ENCODE peak calls at places on chromosome 7, in six cellular contexts. L is HFF-Myc; S is fibroblast of lung; D is nephron progenitor cell; B is CD4-positive, alpha-beta T cell; A is ascending aorta. K is an unnamed sample.

GRCh38 chr7:111413796-111414195 is 148.5 kb downstream of the IMMP2L start:
- DNase-seq in L (no peak), S (peak), D (no peak), B (no peak), A (no peak), K (no peak)

GRCh38 chr7:24381919-24382505 is 98.0 kb downstream of the NPY start:
- DNase-seq in L (no peak), S (peak), D (no peak), B (no peak), A (no peak), K (peak)

GRCh38 chr7:132437730-132438129 is 138.5 kb downstream of the PLXNA4 start:
- DNase-seq in L (no peak), S (no peak), D (no peak), B (no peak), A (no peak), K (no peak)

GRCh38 chr7:115585015-115585655 is 445.4 kb downstream of the TFEC start:
- DNase-seq in L (no peak), S (peak), D (no peak), B (no peak), A (no peak), K (no peak)

GRCh38 chr7:139618482-139619366 is 95.2 kb downstream of the CLEC2L start:
- DNase-seq in L (no peak), S (no peak), D (peak), B (peak), A (no peak), K (peak)

GRCh38 chr7:43791665-43792064 is 33.2 kb downstream of the BLVRA start:
- DNase-seq in L (no peak), S (no peak), D (no peak), B (no peak), A (no peak), K (no peak)

GRCh38 chr7:69105981-69106380 is 492.3 kb upstream of the AUTS2 start:
- DNase-seq in L (no peak), S (no peak), D (no peak), B (no peak), A (no peak), K (no peak)

GRCh38 chr7:76074972-76075370 is 27.1 kb downstream of the MDH2 start:
- DNase-seq in L (no peak), S (peak), D (no peak), B (no peak), A (no peak), K (no peak)

GRCh38 chr7:23017303-23017702 is 3.4 kb upstream of the HYCC1 start:
- DNase-seq in L (no peak), S (no peak), D (no peak), B (no peak), A (no peak), K (no peak)
- TF ChIP-seq CTCF in L (no peak), S (no peak), D (no peak), B (no peak), A (no peak), K (no peak)

GRCh38 chr7:99272476-99273045 is at the start of gene MYH16:
- DNase-seq in L (no peak), S (peak), D (no peak), B (no peak), A (no peak), K (no peak)

GRCh38 chr7:99275496-99275895 is 2.9 kb downstream of the MYH16 start:
- DNase-seq in L (no peak), S (no peak), D (no peak), B (no peak), A (no peak), K (no peak)

DNA sequence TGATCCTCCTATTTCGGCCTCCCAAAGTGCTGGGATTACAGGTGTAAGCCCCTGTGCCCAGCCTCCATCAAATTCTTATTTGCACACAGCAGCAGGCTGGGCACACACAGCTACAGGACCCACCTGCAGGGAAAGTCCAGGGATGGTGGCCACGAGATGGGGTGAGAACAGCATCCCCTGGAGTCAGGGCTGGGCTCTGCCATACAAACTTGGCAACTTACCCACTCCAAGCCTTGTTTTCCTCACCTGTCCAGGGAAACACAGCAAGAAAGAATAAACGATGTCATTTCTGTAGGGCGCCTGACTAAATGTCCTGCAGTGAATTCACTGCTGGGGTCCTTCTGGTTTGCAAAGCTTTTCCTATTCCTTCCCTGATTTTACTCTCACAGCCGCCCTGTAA is 5.5 kb downstream of the MYH16 start:
- DNase-seq in L (no peak), S (no peak), D (no peak), B (no peak), A (no peak), K (no peak)
- TF ChIP-seq CTCF in L (no peak), S (no peak), D (no peak), B (no peak), A (no peak), K (no peak)

DNA sequence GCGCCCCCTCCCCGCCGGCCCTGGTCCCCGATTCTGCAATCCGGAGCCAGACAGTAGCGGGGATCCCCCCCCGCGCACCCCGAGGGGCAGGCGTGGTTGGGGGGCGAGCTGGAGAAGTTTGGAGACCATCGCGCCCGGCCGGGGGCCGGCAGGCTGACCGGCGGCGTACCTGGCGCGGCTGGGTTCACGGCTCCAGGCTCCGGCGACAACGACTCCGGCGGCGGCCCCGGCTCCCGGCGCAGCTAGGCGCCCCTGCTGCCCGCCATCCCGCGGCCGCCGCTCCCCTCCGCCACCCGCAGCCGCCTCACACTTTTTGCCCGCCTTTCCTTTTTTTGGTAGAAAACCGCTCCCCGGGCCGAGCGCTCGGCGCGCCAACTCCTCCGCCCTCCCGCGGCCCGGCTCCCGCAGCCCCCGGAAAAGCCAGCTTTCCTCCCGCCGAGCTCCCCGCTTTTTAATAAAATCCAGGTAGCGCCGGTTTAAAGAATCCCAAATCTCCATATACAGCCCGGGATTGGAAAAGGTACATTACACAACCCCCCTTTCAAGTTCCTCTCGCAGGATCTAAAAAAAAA is at the start of gene TNRC18:
- DNase-seq in L (no peak), S (no peak), D (peak), B (no peak), A (peak), K (no peak)
- TF ChIP-seq CTCF in L (no peak), S (no peak), D (no peak), B (no peak), A (no peak), K (no peak)

GRCh38 chr7:2979276-2979675 is 64.4 kb downstream of the CARD11 start:
- DNase-seq in L (no peak), S (no peak), D (no peak), B (no peak), A (no peak), K (no peak)
- TF ChIP-seq CTCF in L (no peak), S (no peak), D (no peak), B (no peak), A (no peak), K (no peak)

GRCh38 chr7:15199482-15199881 is 296.9 kb upstream of the DGKB start:
- DNase-seq in L (no peak), S (peak), D (no peak), B (no peak), A (no peak), K (no peak)
- TF ChIP-seq CTCF in L (peak), S (peak), D (no peak), B (no peak), A (no peak), K (peak)

GRCh38 chr7:100015232-100016208 is at the start of gene ZKSCAN1:
- DNase-seq in L (peak), S (peak), D (peak), B (peak), A (peak), K (peak)
- TF ChIP-seq CTCF in L (no peak), S (no peak), D (no peak), B (no peak), A (no peak), K (no peak)

DNA sequence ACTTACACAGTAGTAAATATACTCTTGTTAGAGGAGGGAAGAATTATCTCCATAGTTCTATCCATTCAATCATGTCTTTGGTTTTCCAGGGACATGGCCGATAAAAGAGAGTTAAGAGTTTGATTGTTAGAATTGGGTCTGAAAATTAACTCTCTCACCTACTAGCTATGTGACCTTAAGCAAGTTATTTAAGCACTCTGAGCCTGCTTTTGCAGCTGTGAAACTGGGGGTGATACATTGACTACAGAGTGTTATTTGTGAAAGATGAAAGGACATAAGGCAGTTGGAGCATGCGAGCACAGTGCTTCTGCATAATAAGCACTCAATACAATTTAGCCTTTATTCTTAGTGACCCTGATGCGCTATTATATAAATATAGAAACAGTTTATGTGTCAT is 96.9 kb upstream of the PTN start:
- DNase-seq in L (no peak), S (peak), D (no peak), B (no peak), A (no peak), K (no peak)
- TF ChIP-seq CTCF in L (no peak), S (no peak), D (no peak), B (no peak), A (no peak), K (no peak)

GRCh38 chr7:11748884-11749283 is 83.1 kb downstream of the THSD7A start:
- DNase-seq in L (no peak), S (no peak), D (no peak), B (no peak), A (no peak), K (peak)
- TF ChIP-seq CTCF in L (peak), S (no peak), D (no peak), B (no peak), A (no peak), K (peak)

GRCh38 chr7:32039000-32039756 is 31.0 kb downstream of the PDE1C start:
- DNase-seq in L (no peak), S (no peak), D (no peak), B (no peak), A (no peak), K (no peak)
- TF ChIP-seq CTCF in L (peak), S (peak), D (no peak), B (no peak), A (no peak), K (peak)

DNA sequence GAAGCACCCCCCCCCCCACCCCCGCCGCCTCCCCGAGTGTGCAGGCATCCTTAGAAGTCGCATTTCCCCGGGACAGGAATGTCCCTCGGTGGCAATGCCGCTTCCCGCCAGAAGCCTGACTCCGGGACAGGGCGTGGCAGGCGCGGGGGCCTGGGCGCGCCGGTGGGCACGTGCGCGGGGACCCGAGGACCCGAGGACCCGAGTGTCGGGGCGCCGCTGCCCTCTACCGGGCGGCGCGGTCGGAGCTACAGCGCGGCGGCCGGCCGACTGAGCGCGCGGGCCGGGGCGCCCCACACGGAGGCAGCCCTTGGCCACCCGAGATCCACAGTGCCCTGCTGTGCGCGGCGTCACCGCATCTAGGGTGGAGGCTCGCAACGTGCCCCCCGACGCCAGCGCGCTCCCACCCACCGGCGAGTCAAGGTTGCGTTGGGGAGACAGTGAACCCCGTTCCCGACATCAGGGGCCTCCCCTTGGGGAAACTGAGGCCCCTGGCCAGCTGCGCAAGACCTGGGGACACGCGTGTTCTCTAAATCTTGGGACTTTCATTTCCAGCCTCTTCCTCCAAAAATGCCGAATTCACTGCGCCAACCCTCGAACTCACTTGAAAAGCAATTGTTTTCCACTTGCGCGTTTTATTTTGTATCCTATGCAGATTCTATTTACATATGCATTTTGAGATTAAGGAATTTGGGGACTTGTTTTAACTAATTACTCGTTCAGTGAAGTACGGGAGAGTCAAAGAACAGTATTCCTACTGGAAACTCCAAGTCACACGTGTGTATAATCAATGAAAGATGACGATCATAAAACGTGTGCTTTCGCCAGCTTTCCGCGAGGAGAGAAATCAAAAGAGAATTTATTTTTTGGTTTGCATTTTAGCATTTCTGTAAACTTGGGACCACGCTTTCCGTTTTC is 3.1 kb upstream of the CUX1 start:
- DNase-seq in L (no peak), S (peak), D (peak), B (no peak), A (peak), K (peak)
- TF ChIP-seq CTCF in L (peak), S (no peak), D (no peak), B (peak), A (peak), K (peak)

K was measured in BE2C.